ENCODE peak calls at places on chromosome 12, in nine cellular contexts. O is endodermal cell, Y is heart left ventricle, H is lung, D is ascending aorta, I is left ventricle myocardium inferior, B is H9, K is cardiac muscle cell, Z is coronary artery. V is an unnamed sample.

GRCh38 chr12:85274076-85274415 is 6.0 kb upstream of the ALX1 start:
- DNase-seq in K (no peak), H (no peak), B (no peak), O (no peak), Y (no peak), D (no peak), I (no peak), Z (no peak), V (no peak)

GRCh38 chr12:111640498-111640897 is 41.4 kb upstream of the ATXN2 start:
- DNase-seq in O (no peak), H (no peak), Z (no peak), Y (no peak), I (no peak), K (no peak), D (no peak), B (no peak), V (no peak)

GRCh38 chr12:19402743-19403400 is 36.4 kb upstream of the AEBP2 start:
- DNase-seq in B (no peak), H (peak; percentile 39), D (no peak), K (peak; percentile 23), Y (peak; percentile 35), I (peak; percentile 40), Z (no peak), O (peak; percentile 60), V (peak; percentile 17)

GRCh38 chr12:94277426-94278000 is 129.1 kb downstream of the PLXNC1 start:
- DNase-seq in Y (no peak), H (no peak), I (no peak), D (no peak), Z (no peak), O (peak; percentile 42), B (no peak), K (no peak), V (no peak)

GRCh38 chr12:22935090-22935489 is 310.1 kb downstream of the ETNK1 start:
- DNase-seq in K (no peak), B (peak; percentile 50), Z (no peak), I (peak; percentile 21), O (peak; percentile 62), H (no peak), D (no peak), Y (no peak), V (no peak)

GRCh38 chr12:25202139-25202538 is 7.1 kb downstream of the ETFRF1 start:
- DNase-seq in Z (no peak), I (no peak), K (no peak), H (no peak), O (peak; percentile 50), D (no peak), B (no peak), Y (no peak), V (no peak)

GRCh38 chr12:19338405-19338804 is 100.9 kb upstream of the AEBP2 start:
- DNase-seq in B (no peak), D (no peak), I (no peak), O (no peak), Z (no peak), H (no peak), K (no peak), Y (no peak), V (no peak)

GRCh38 chr12:76685246-76685678 is 78.7 kb upstream of the ZDHHC17 start:
- DNase-seq in H (no peak), D (no peak), Z (no peak), Y (peak; percentile 32), O (peak; percentile 87), K (peak; percentile 84), I (peak; percentile 37), B (peak; percentile 77), V (no peak)

GRCh38 chr12:21499765-21500164 is 1.7 kb downstream of the RECQL start:
- DNase-seq in Z (no peak), D (no peak), O (no peak), K (no peak), Y (no peak), I (no peak), H (no peak), B (no peak), V (no peak)

GRCh38 chr12:108811411-108812185 is 45.8 kb downstream of the SSH1 start:
- DNase-seq in Y (no peak), H (no peak), K (no peak), D (no peak), B (no peak), O (no peak), Z (no peak), I (no peak), V (no peak)

GRCh38 chr12:106416273-106416672 is 58.7 kb downstream of the POLR3B start:
- DNase-seq in Z (no peak), B (no peak), I (no peak), K (no peak), H (no peak), Y (no peak), D (no peak), O (no peak), V (no peak)

GRCh38 chr12:131102493-131102931 is 148.8 kb downstream of the ADGRD1 start:
- DNase-seq in K (no peak), O (peak; percentile 38), B (peak; percentile 23), I (no peak), H (no peak), Y (peak; percentile 14), D (no peak), Z (peak; percentile 55), V (no peak)

GRCh38 chr12:49791700-49792099 is 36.5 kb downstream of the NCKAP5L start:
- DNase-seq in B (no peak), K (no peak), D (no peak), O (no peak), I (no peak), Z (no peak), Y (no peak), H (no peak), V (no peak)

GRCh38 chr12:49790741-49791140 is 37.5 kb downstream of the NCKAP5L start:
- DNase-seq in H (no peak), B (no peak), O (no peak), D (no peak), Y (no peak), K (no peak), Z (no peak), I (no peak), V (no peak)

GRCh38 chr12:49787672-49788071 is 40.5 kb downstream of the NCKAP5L start:
- DNase-seq in D (no peak), Y (no peak), H (no peak), I (no peak), O (no peak), K (no peak), B (no peak), Z (no peak), V (no peak)

GRCh38 chr12:49791156-49791555 is 37.1 kb downstream of the NCKAP5L start:
- DNase-seq in I (no peak), O (no peak), D (no peak), Z (no peak), B (no peak), H (no peak), K (no peak), Y (no peak), V (no peak)

GRCh38 chr12:49789992-49790391 is 38.2 kb downstream of the NCKAP5L start:
- DNase-seq in I (no peak), H (no peak), B (peak; percentile 88), D (no peak), K (no peak), Y (no peak), Z (no peak), O (peak; percentile 91), V (no peak)
- TF ChIP-seq CTCF in I (no peak), H (no peak), B (peak; percentile 59), D (no peak), K (peak; percentile 4), Y (no peak), Z (no peak), O (peak; percentile 77), V (no peak)

GRCh38 chr12:92511776-92512175 is 191.0 kb upstream of the PLEKHG7 start:
- DNase-seq in O (no peak), Y (no peak), B (no peak), K (no peak), I (no peak), H (no peak), D (no peak), Z (no peak), V (no peak)
- H3K27ac ChIP-seq in O (no peak overlapping the region), Y (no peak overlapping the region), B (no peak overlapping the region), K (no peak overlapping the region), I (peak overlapping the region; percentile 10), H (no peak overlapping the region), D (no peak overlapping the region), Z (no peak overlapping the region), V (no peak overlapping the region)

GRCh38 chr12:128613821-128614220 is 209.9 kb downstream of the SLC15A4 start:
- DNase-seq in K (no peak), H (no peak), B (peak; percentile 73), I (no peak), D (no peak), Z (no peak), Y (no peak), O (peak; percentile 82), V (no peak)
- TF ChIP-seq CTCF in K (no peak), H (no peak), B (peak; percentile 64), I (no peak), D (no peak), Z (no peak), Y (no peak), O (peak; percentile 72), V (no peak)

GRCh38 chr12:12190087-12190809 is 76.6 kb downstream of the LRP6 start:
- DNase-seq in H (no peak), Y (no peak), Z (no peak), I (no peak), O (no peak), D (no peak), K (no peak), B (no peak), V (no peak)
- H3K27ac ChIP-seq in H (no peak overlapping the region), Y (no peak overlapping the region), Z (no peak overlapping the region), I (no peak overlapping the region), O (no peak overlapping the region), D (no peak overlapping the region), K (no peak overlapping the region), B (no peak overlapping the region), V (no peak overlapping the region)

GRCh38 chr12:58804749-58805148 is 115.6 kb downstream of the LRIG3 start:
- DNase-seq in H (no peak), K (no peak), Z (no peak), I (no peak), Y (no peak), O (no peak), D (no peak), B (no peak), V (no peak)
- TF ChIP-seq CTCF in H (no peak), K (peak; percentile 44), Z (no peak), I (peak; percentile 40), Y (no peak), O (peak; percentile 74), D (no peak), B (peak; percentile 62), V (no peak)

DNA sequence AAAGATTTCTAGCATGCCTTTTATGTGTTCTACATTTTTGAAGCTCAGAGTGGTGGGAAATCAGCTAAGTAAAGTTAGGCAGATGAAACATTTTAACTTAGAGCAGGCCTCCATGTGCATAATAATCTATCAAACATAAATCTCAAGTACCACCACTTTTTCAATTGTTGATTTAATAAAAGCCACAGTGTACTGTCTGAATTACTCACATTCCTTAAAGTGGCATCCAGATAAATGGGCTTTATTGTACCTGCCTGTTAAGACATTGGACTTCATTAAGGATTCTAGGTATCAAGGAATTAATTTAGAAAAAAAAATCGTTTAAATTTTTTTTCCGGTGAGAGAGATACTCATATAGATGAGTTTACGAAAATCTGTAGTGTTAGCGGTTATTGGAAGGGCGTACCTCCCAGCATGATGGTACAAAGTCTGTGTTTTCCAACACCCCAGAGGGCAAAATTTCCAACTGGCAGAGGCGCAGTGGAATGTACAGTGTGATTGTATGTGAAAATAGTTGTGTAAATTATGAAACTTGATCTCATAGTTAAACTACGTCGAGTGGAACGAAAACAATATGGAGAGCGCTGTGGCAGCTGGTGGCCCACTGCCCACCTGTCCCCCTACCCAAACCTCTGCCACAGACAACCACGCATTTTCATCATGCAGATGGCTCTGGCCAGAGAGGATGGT is 25.0 kb downstream of the ELK3 start:
- DNase-seq in H (no peak), B (no peak), O (no peak), K (no peak), D (no peak), Y (no peak), I (no peak), Z (peak; percentile 43), V (no peak)
- H3K27ac ChIP-seq in H (peak overlapping the region; percentile 89), B (no peak overlapping the region), O (no peak overlapping the region), K (no peak overlapping the region), D (no peak overlapping the region), Y (no peak overlapping the region), I (peak overlapping the region; percentile 50), Z (no peak overlapping the region), V (no peak overlapping the region)

V was measured in gastrocnemius medialis.